ENCODE peak calls at places on chromosomes 4 and X, in six cellular contexts. I, V, B, C, T and E are unnamed samples.

GRCh38 chr4:95549246-95550138 is 719 bp upstream of the UNC5C start:
- DNase-seq in I (peak), V (no peak), B (no peak), C (peak), T (peak), E (no peak)

GRCh38 chr4:143506031-143506430 is 7.5 kb upstream of the SMARCA5 start:
- DNase-seq in I (no peak), V (no peak), B (no peak), C (no peak), T (no peak), E (no peak)

GRCh38 chrX:111447298-111447697 is 35.3 kb upstream of the DCX start:
- DNase-seq in I (peak), V (no peak), B (no peak), C (peak), T (peak), E (peak)

GRCh38 chr4:142959156-142959555 is 113.1 kb upstream of the INPP4B start:
- DNase-seq in I (no peak), V (no peak), B (no peak), C (peak), T (peak), E (no peak)

GRCh38 chr4:41887821-41888699 is 47.2 kb upstream of the TMEM33 start:
- DNase-seq in I (peak), V (no peak), B (no peak), C (peak), T (peak), E (peak)

GRCh38 chr4:143384381-143384994 is 47.8 kb downstream of the GAB1 start:
- DNase-seq in I (no peak), V (no peak), B (no peak), C (peak), T (no peak), E (no peak)

GRCh38 chrX:20311505-20311904 is 44.8 kb upstream of the RPS6KA3 start:
- DNase-seq in I (no peak), V (no peak), B (no peak), C (no peak), T (no peak), E (no peak)

GRCh38 chr4:152257601-152258066 is 278.3 kb downstream of the FBXW7 start:
- DNase-seq in I (peak), V (no peak), B (no peak), C (peak), T (no peak), E (no peak)

GRCh38 chr4:184355857-184356256 is 118.5 kb downstream of the IRF2 start:
- DNase-seq in I (no peak), V (no peak), B (no peak), C (no peak), T (no peak), E (no peak)

GRCh38 chr4:89307446-89308160 is at the start of gene GPRIN3:
- DNase-seq in I (peak), V (peak), B (peak), C (peak), T (peak), E (no peak)

GRCh38 chrX:88526385-88526784 is 220.6 kb upstream of the CPXCR1 start:
- DNase-seq in I (no peak), V (no peak), B (no peak), C (no peak), T (no peak), E (no peak)

GRCh38 chrX:8433296-8434094 is 31.1 kb upstream of the VCX3B start:
- DNase-seq in I (no peak), V (no peak), B (no peak), C (no peak), T (no peak), E (no peak)

GRCh38 chrX:150906694-150907093 is 8.2 kb upstream of the CD99L2 start:
- DNase-seq in I (no peak), V (no peak), B (no peak), C (no peak), T (no peak), E (no peak)

GRCh38 chr4:40283968-40284367 is 51.2 kb upstream of the CHRNA9 start:
- DNase-seq in I (no peak), V (no peak), B (peak), C (no peak), T (peak), E (no peak)

GRCh38 chr4:794911-795725 is 30.8 kb downstream of the CPLX1 start:
- DNase-seq in I (peak), V (no peak), B (no peak), C (peak), T (peak), E (no peak)

GRCh38 chr4:127781303-127782024 is 658 bp upstream of the HSPA4L start:
- DNase-seq in I (no peak), V (no peak), B (no peak), C (no peak), T (peak), E (no peak)

GRCh38 chr4:113762061-113762850 is 718 bp upstream of the CAMK2D start:
- DNase-seq in I (peak), V (peak), B (peak), C (peak), T (peak), E (peak)

GRCh38 chr4:186643501-186644315 is 79.9 kb downstream of the FAT1 start:
- DNase-seq in I (no peak), V (no peak), B (no peak), C (no peak), T (no peak), E (no peak)

GRCh38 chrX:83260288-83260687 is 247.8 kb upstream of the POU3F4 start:
- DNase-seq in I (peak), V (no peak), B (no peak), C (no peak), T (no peak), E (no peak)